ENCODE peak calls at places on chromosomes 5 and 9, in seven cellular contexts. K, Q, I, T, X, S and C are unnamed samples.

GRCh38 chr9:114869845-114870244 is 60.5 kb downstream of the TNFSF8 start:
- DNase-seq in K (no peak), Q (no peak), I (no peak), T (no peak), X (peak), S (peak), C (no peak)

GRCh38 chr5:9479981-9480380 is 65.9 kb downstream of the SEMA5A start:
- DNase-seq in K (no peak), Q (no peak), I (no peak), T (peak), X (no peak), S (no peak), C (no peak)

GRCh38 chr9:36871606-36872005 is 162.5 kb downstream of the PAX5 start:
- DNase-seq in K (no peak), Q (no peak), I (no peak), T (no peak), X (no peak), S (no peak), C (no peak)

GRCh38 chr9:109755040-109755439 is 25.0 kb upstream of the PALM2AKAP2 start:
- DNase-seq in K (no peak), Q (no peak), I (no peak), T (no peak), X (peak), S (no peak), C (no peak)

GRCh38 chr5:93915142-93915553 is 173.7 kb upstream of the POU5F2 start:
- DNase-seq in K (no peak), Q (peak), I (no peak), T (peak), X (peak), S (peak), C (no peak)

GRCh38 chr9:134495881-134496412 is 145.7 kb upstream of the COL5A1 start:
- DNase-seq in K (no peak), Q (no peak), I (no peak), T (no peak), X (no peak), S (no peak), C (no peak)

GRCh38 chr5:174567506-174568141 is 156.8 kb upstream of the MSX2 start:
- DNase-seq in K (peak), Q (no peak), I (no peak), T (no peak), X (no peak), S (no peak), C (no peak)

GRCh38 chr9:121463026-121463827 is 36.4 kb downstream of the GGTA1 start:
- DNase-seq in K (no peak), Q (peak), I (no peak), T (peak), X (peak), S (no peak), C (peak)

GRCh38 chr9:70438341-70438924 is 24.0 kb upstream of the KLF9 start:
- DNase-seq in K (peak), Q (peak), I (no peak), T (peak), X (peak), S (no peak), C (peak)

GRCh38 chr9:86723351-86723750 is 224.0 kb downstream of the GAS1 start:
- DNase-seq in K (no peak), Q (no peak), I (no peak), T (no peak), X (no peak), S (no peak), C (no peak)

GRCh38 chr9:113482991-113483675 is 19.6 kb downstream of the RGS3 start:
- DNase-seq in K (no peak), Q (no peak), I (no peak), T (no peak), X (no peak), S (no peak), C (no peak)

GRCh38 chr9:133640580-133641395 is 4.6 kb downstream of the DBH start:
- DNase-seq in K (no peak), Q (no peak), I (no peak), T (no peak), X (no peak), S (no peak), C (no peak)

GRCh38 chr9:128247191-128247803 is 28.5 kb downstream of the GOLGA2 start:
- DNase-seq in K (no peak), Q (no peak), I (no peak), T (no peak), X (no peak), S (no peak), C (no peak)

GRCh38 chr9:36007309-36007708 is 29.4 kb upstream of the RECK start:
- DNase-seq in K (no peak), Q (no peak), I (no peak), T (no peak), X (no peak), S (no peak), C (no peak)

GRCh38 chr9:37042421-37042820 is 8.4 kb upstream of the PAX5 start:
- DNase-seq in K (no peak), Q (no peak), I (no peak), T (no peak), X (no peak), S (no peak), C (no peak)

GRCh38 chr5:172558076-172558990 is 82.7 kb upstream of the NEURL1B start:
- DNase-seq in K (no peak), Q (no peak), I (no peak), T (no peak), X (no peak), S (no peak), C (no peak)

GRCh38 chr5:154519375-154519774 is 41.3 kb upstream of the HAND1 start:
- DNase-seq in K (no peak), Q (no peak), I (no peak), T (peak), X (peak), S (no peak), C (no peak)

GRCh38 chr5:96752341-96753016 is 55.3 kb downstream of the ERAP1 start:
- DNase-seq in K (peak), Q (peak), I (peak), T (peak), X (peak), S (peak), C (peak)

GRCh38 chr9:37104183-37104889 is 16.0 kb upstream of the ZCCHC7 start:
- DNase-seq in K (peak), Q (no peak), I (no peak), T (peak), X (peak), S (no peak), C (no peak)

GRCh38 chr5:69105996-69106906 is 12.4 kb downstream of the SLC30A5 start:
- DNase-seq in K (no peak), Q (no peak), I (no peak), T (no peak), X (no peak), S (no peak), C (no peak)

GRCh38 chr9:19642256-19642655 is 146.6 kb downstream of the SLC24A2 start:
- DNase-seq in K (no peak), Q (no peak), I (no peak), T (no peak), X (peak), S (no peak), C (no peak)

GRCh38 chr9:100206899-100207298 is 107.9 kb downstream of the INVS start:
- DNase-seq in K (no peak), Q (no peak), I (no peak), T (peak), X (no peak), S (no peak), C (no peak)

GRCh38 chr5:94906750-94907149 is 288.3 kb downstream of the SLF1 start:
- DNase-seq in K (no peak), Q (no peak), I (no peak), T (no peak), X (no peak), S (no peak), C (no peak)

GRCh38 chr5:3377831-3378230 is 217.8 kb upstream of the IRX1 start:
- DNase-seq in K (no peak), Q (no peak), I (no peak), T (no peak), X (no peak), S (no peak), C (no peak)